ENCODE peak calls at places on chromosomes 5 and 9, in nine cellular contexts. F, C, J, B, A, S, T, H and U are unnamed samples.

GRCh38 chr9:71303351-71303750 is 181.9 kb upstream of the TRPM3 start:
- DNase-seq in T (no peak), C (no peak), J (no peak), A (no peak), F (no peak), S (no peak), H (no peak), B (no peak), U (no peak)

GRCh38 chr5:68071731-68072130 is 143.8 kb upstream of the PIK3R1 start:
- DNase-seq in F (no peak), A (no peak), C (no peak), B (no peak), S (no peak), T (no peak), J (peak), H (no peak), U (no peak)

GRCh38 chr5:40405230-40405629 is 274.5 kb upstream of the PTGER4 start:
- DNase-seq in C (no peak), B (no peak), A (no peak), T (no peak), J (no peak), F (no peak), H (no peak), S (peak), U (no peak)

GRCh38 chr9:137129089-137129455 is 9.9 kb upstream of the GRIN1 start:
- DNase-seq in T (peak), F (peak), B (peak), S (peak), J (no peak), C (no peak), H (no peak), A (no peak), U (no peak)

GRCh38 chr9:137304383-137305059 is 2.5 kb upstream of the NRARP start:
- DNase-seq in J (no peak), S (no peak), A (no peak), B (no peak), C (no peak), T (peak), F (peak), H (peak), U (peak)

GRCh38 chr9:137317021-137317978 is 15.2 kb upstream of the NRARP start:
- DNase-seq in A (no peak), H (peak), J (no peak), F (no peak), T (peak), B (no peak), S (no peak), C (no peak), U (peak)

GRCh38 chr5:15105799-15106393 is 234.3 kb upstream of the ANKH start:
- DNase-seq in S (peak), B (peak), C (peak), T (peak), A (peak), F (no peak), J (peak), H (peak), U (peak)

GRCh38 chr9:134785325-134786108 is 95.1 kb upstream of the FCN2 start:
- DNase-seq in S (no peak), B (no peak), J (no peak), C (no peak), T (no peak), A (no peak), F (no peak), H (no peak), U (no peak)

GRCh38 chr5:90873033-90873517 is 314.5 kb downstream of the ADGRV1 start:
- DNase-seq in J (peak), A (no peak), H (no peak), S (no peak), T (no peak), C (no peak), F (no peak), B (no peak), U (no peak)

GRCh38 chr9:106874657-106875056 is 11.7 kb downstream of the ZNF462 start:
- DNase-seq in F (no peak), S (no peak), A (no peak), T (no peak), J (no peak), H (no peak), C (no peak), B (no peak), U (no peak)

GRCh38 chr5:161975350-161975749 is 92.2 kb upstream of the GABRG2 start:
- DNase-seq in J (no peak), H (no peak), F (no peak), B (no peak), T (no peak), A (no peak), S (no peak), C (no peak), U (no peak)